ENCODE peak calls at places on chromosomes 5 and 9, in five cellular contexts. One of them, this sample, is unnamed.

GRCh38 chr5:7261900-7262299 is 134.0 kb upstream of the ADCY2 start:
- DNase-seq in H1: no peak
- DNase-seq in sigmoid colon: no peak
- DNase-seq in A549: no peak
- DNase-seq in ovary: no peak
- DNase-seq in this sample: no peak

GRCh38 chr5:141100243-141100805 is at the start of gene PCDHB3:
- DNase-seq in A549: no peak
- DNase-seq in sigmoid colon: no peak
- DNase-seq in H1: peak
- DNase-seq in ovary: peak
- DNase-seq in this sample: peak

GRCh38 chr9:2087500-2088313 is 72.6 kb downstream of the SMARCA2 start:
- DNase-seq in ovary: no peak
- DNase-seq in H1: no peak
- DNase-seq in sigmoid colon: no peak
- DNase-seq in A549: peak
- DNase-seq in this sample: peak

GRCh38 chr9:110185806-110186205 is 22.2 kb downstream of the C9orf152 start:
- DNase-seq in H1: no peak
- DNase-seq in ovary: no peak
- DNase-seq in sigmoid colon: no peak
- DNase-seq in A549: no peak
- DNase-seq in this sample: no peak

GRCh38 chr9:134208981-134209725 is 44.8 kb upstream of the RNU6ATAC start:
- DNase-seq in ovary: peak
- DNase-seq in H1: no peak
- DNase-seq in sigmoid colon: peak
- DNase-seq in A549: no peak
- DNase-seq in this sample: no peak

GRCh38 chr5:125200842-125201373 is 454.5 kb upstream of the ZNF608 start:
- DNase-seq in A549: no peak
- DNase-seq in H1: no peak
- DNase-seq in ovary: no peak
- DNase-seq in sigmoid colon: no peak
- DNase-seq in this sample: no peak

GRCh38 chr9:70293214-70293613 is 34.4 kb downstream of the SMC5 start:
- DNase-seq in A549: no peak
- DNase-seq in ovary: no peak
- DNase-seq in H1: no peak
- DNase-seq in sigmoid colon: no peak
- DNase-seq in this sample: no peak

GRCh38 chr5:167961731-167962130 is 329.7 kb upstream of the WWC1 start:
- DNase-seq in sigmoid colon: no peak
- DNase-seq in A549: no peak
- DNase-seq in ovary: no peak
- DNase-seq in H1: no peak
- DNase-seq in this sample: no peak

GRCh38 chr9:131097259-131097947 is 1.1 kb downstream of the AIF1L start:
- DNase-seq in H1: no peak
- DNase-seq in ovary: no peak
- DNase-seq in A549: no peak
- DNase-seq in sigmoid colon: no peak
- DNase-seq in this sample: no peak

GRCh38 chr5:41815261-41815660 is 55.0 kb downstream of the OXCT1 start:
- DNase-seq in ovary: no peak
- DNase-seq in sigmoid colon: no peak
- DNase-seq in A549: no peak
- DNase-seq in H1: no peak
- DNase-seq in this sample: no peak

GRCh38 chr5:125088522-125089105 is 342.2 kb upstream of the ZNF608 start:
- DNase-seq in A549: no peak
- DNase-seq in H1: no peak
- DNase-seq in ovary: no peak
- DNase-seq in sigmoid colon: no peak
- DNase-seq in this sample: no peak

GRCh38 chr5:111197523-111197922 is 26.7 kb upstream of the CAMK4 start:
- DNase-seq in sigmoid colon: no peak
- DNase-seq in H1: no peak
- DNase-seq in ovary: no peak
- DNase-seq in A549: no peak
- DNase-seq in this sample: no peak

GRCh38 chr9:108444400-108445358 is 411.1 kb downstream of the ACTL7B start:
- DNase-seq in A549: no peak
- DNase-seq in ovary: no peak
- DNase-seq in sigmoid colon: peak
- DNase-seq in H1: no peak
- DNase-seq in this sample: no peak

GRCh38 chr9:20447291-20447690 is 175.0 kb downstream of the MLLT3 start:
- DNase-seq in A549: no peak
- DNase-seq in sigmoid colon: no peak
- DNase-seq in ovary: no peak
- DNase-seq in H1: no peak
- DNase-seq in this sample: no peak

GRCh38 chr5:41878173-41878572 is 7.9 kb upstream of the OXCT1 start:
- DNase-seq in sigmoid colon: no peak
- DNase-seq in H1: no peak
- DNase-seq in ovary: no peak
- DNase-seq in A549: no peak
- DNase-seq in this sample: no peak

GRCh38 chr5:141260458-141261237 is 15.5 kb downstream of the PCDHB15 start:
- DNase-seq in sigmoid colon: no peak
- DNase-seq in ovary: no peak
- DNase-seq in H1: no peak
- DNase-seq in A549: no peak
- DNase-seq in this sample: peak

GRCh38 chr5:168793844-168794837 is 215.0 kb upstream of the PANK3 start:
- DNase-seq in sigmoid colon: peak
- DNase-seq in H1: no peak
- DNase-seq in A549: peak
- DNase-seq in ovary: no peak
- DNase-seq in this sample: peak

GRCh38 chr5:158482201-158482600 is 617.5 kb downstream of the EBF1 start:
- DNase-seq in A549: no peak
- DNase-seq in sigmoid colon: no peak
- DNase-seq in H1: no peak
- DNase-seq in ovary: no peak
- DNase-seq in this sample: no peak

GRCh38 chr9:134690301-134690751 is 48.7 kb downstream of the COL5A1 start:
- DNase-seq in H1: no peak
- DNase-seq in ovary: no peak
- DNase-seq in sigmoid colon: peak
- DNase-seq in A549: no peak
- DNase-seq in this sample: no peak

GRCh38 chr5:92403308-92403707 is 1020.2 kb upstream of the ARRDC3 start:
- DNase-seq in ovary: no peak
- DNase-seq in H1: no peak
- DNase-seq in sigmoid colon: no peak
- DNase-seq in A549: no peak
- DNase-seq in this sample: no peak

GRCh38 chr5:149054416-149054815 is 8.4 kb downstream of the SH3TC2 start:
- DNase-seq in A549: no peak
- DNase-seq in H1: no peak
- DNase-seq in sigmoid colon: no peak
- DNase-seq in ovary: no peak
- DNase-seq in this sample: no peak

GRCh38 chr5:97162045-97162444 is 19.6 kb upstream of the LIX1 start:
- DNase-seq in A549: peak
- DNase-seq in ovary: no peak
- DNase-seq in H1: peak
- DNase-seq in sigmoid colon: peak
- DNase-seq in this sample: peak

GRCh38 chr9:91560301-91560700 is 136.7 kb upstream of the NFIL3 start:
- DNase-seq in A549: no peak
- DNase-seq in H1: no peak
- DNase-seq in sigmoid colon: no peak
- DNase-seq in ovary: no peak
- DNase-seq in this sample: no peak

GRCh38 chr9:27451207-27451792 is 72.8 kb upstream of the IFNK start:
- DNase-seq in sigmoid colon: no peak
- DNase-seq in A549: no peak
- DNase-seq in ovary: no peak
- DNase-seq in H1: no peak
- DNase-seq in this sample: no peak

GRCh38 chr5:141760193-141760592 is 78.2 kb upstream of the ARAP3 start:
- DNase-seq in A549: no peak
- DNase-seq in H1: no peak
- DNase-seq in sigmoid colon: no peak
- DNase-seq in ovary: no peak
- DNase-seq in this sample: peak

GRCh38 chr5:143119301-143119769 is 284.2 kb downstream of the NR3C1 start:
- DNase-seq in sigmoid colon: no peak
- DNase-seq in ovary: no peak
- DNase-seq in H1: no peak
- DNase-seq in A549: no peak
- DNase-seq in this sample: peak

GRCh38 chr5:125607018-125607417 is 816.2 kb upstream of the GRAMD2B start:
- DNase-seq in A549: no peak
- DNase-seq in ovary: no peak
- DNase-seq in H1: no peak
- DNase-seq in sigmoid colon: no peak
- DNase-seq in this sample: peak

GRCh38 chr5:172455511-172456061 is 1.3 kb upstream of the SH3PXD2B start:
- DNase-seq in ovary: no peak
- DNase-seq in H1: peak
- DNase-seq in A549: no peak
- DNase-seq in sigmoid colon: peak
- DNase-seq in this sample: no peak

GRCh38 chr5:172453986-172454354 is 355 bp downstream of the SH3PXD2B start:
- DNase-seq in H1: no peak
- DNase-seq in ovary: peak
- DNase-seq in A549: no peak
- DNase-seq in sigmoid colon: peak
- DNase-seq in this sample: no peak

GRCh38 chr5:172453206-172453985 is 929 bp downstream of the SH3PXD2B start:
- DNase-seq in ovary: peak
- DNase-seq in H1: peak
- DNase-seq in A549: peak
- DNase-seq in sigmoid colon: peak
- DNase-seq in this sample: peak

GRCh38 chr5:172455087-172455381 is 709 bp upstream of the SH3PXD2B start:
- DNase-seq in sigmoid colon: no peak
- DNase-seq in A549: no peak
- DNase-seq in H1: no peak
- DNase-seq in ovary: no peak
- DNase-seq in this sample: no peak

GRCh38 chr5:172454355-172455086 is at the start of gene SH3PXD2B:
- DNase-seq in sigmoid colon: peak
- DNase-seq in A549: peak
- DNase-seq in H1: peak
- DNase-seq in ovary: peak
- DNase-seq in this sample: peak
- TF ChIP-seq POLR2A in sigmoid colon: no peak
- TF ChIP-seq POLR2A in A549: peak
- TF ChIP-seq POLR2A in H1: no peak
- TF ChIP-seq POLR2A in ovary: peak
- TF ChIP-seq POLR2A in this sample: peak

DNA sequence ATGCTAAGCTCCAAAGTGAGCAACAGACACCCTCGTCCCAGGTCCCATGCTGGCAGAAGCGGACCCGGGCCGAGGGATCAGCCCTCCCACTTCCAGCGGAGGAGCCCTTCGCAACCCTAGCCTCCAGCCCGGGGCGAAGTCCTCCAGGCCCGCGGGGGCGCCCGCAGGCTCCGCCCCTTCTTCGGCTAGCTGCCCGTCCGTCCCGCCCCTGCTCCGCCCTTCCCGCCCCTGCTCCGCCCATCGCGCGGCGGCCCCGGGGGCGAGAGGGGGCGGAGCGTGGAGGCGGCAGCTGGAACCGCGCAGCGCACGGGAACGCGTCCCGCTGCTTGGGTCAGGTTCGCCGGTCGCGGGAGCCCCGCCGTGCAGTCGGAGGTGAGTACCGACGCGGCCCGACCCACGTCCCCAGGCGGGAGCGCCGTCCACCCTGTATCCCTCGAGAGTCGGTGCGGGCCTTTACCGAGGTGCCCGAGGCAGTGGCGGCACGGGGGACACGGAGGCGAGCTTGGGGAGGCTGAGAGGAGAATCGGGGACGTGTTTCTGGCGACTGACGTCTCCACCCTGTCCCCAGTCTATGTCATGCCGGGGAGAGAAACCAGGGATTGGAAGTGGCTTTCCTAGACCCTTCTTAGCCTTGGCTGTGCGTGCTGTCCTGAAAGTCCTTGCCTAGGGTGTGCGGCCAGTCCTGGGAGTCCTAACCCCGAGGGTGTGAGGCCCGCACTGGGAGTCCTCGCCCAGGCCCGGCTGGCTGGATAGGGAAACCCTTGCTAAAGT is at the start of gene ACO1:
- DNase-seq in H1: peak
- DNase-seq in sigmoid colon: peak
- DNase-seq in ovary: peak
- DNase-seq in A549: peak
- DNase-seq in this sample: peak
- TF ChIP-seq POLR2A in H1: no peak
- TF ChIP-seq POLR2A in sigmoid colon: peak
- TF ChIP-seq POLR2A in ovary: peak
- TF ChIP-seq POLR2A in A549: peak
- TF ChIP-seq POLR2A in this sample: peak

DNA sequence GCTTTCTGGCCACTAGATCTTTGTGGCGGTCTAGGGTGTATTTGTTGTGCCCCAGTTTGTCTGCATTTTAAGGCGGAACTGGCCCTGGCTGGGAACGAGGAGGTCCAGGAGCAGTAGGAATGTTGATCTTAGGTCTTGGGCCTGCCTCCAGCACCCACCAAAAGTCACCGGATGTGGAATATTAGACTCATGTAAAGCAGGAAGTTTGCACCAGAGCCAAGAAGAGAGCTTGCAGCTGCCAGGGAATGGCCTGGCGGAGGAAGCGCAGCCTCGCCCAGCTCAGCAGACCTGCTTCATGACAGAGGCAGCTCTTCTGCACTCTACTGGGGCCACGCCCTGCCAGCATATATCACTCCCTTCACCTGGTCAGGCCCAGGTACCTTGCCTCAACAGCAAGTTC is 3.3 kb downstream of the GPX3 start:
- DNase-seq in ovary: peak
- DNase-seq in H1: no peak
- DNase-seq in A549: no peak
- DNase-seq in sigmoid colon: peak
- DNase-seq in this sample: no peak
- TF ChIP-seq POLR2A in ovary: peak
- TF ChIP-seq POLR2A in H1: no peak
- TF ChIP-seq POLR2A in A549: no peak
- TF ChIP-seq POLR2A in sigmoid colon: no peak
- TF ChIP-seq POLR2A in this sample: no peak

GRCh38 chr5:17256171-17256570 is 38.7 kb downstream of the BASP1 start:
- DNase-seq in sigmoid colon: no peak
- DNase-seq in A549: no peak
- DNase-seq in ovary: no peak
- DNase-seq in H1: no peak
- DNase-seq in this sample: no peak

GRCh38 chr5:17256839-17257238 is 39.4 kb downstream of the BASP1 start:
- DNase-seq in sigmoid colon: no peak
- DNase-seq in A549: no peak
- DNase-seq in ovary: no peak
- DNase-seq in H1: no peak
- DNase-seq in this sample: no peak

GRCh38 chr5:17257705-17258273 is 40.4 kb downstream of the BASP1 start:
- DNase-seq in ovary: no peak
- DNase-seq in A549: no peak
- DNase-seq in sigmoid colon: no peak
- DNase-seq in H1: no peak
- DNase-seq in this sample: no peak

GRCh38 chr5:17258429-17258828 is 41.0 kb downstream of the BASP1 start:
- DNase-seq in A549: no peak
- DNase-seq in sigmoid colon: no peak
- DNase-seq in H1: no peak
- DNase-seq in ovary: no peak
- DNase-seq in this sample: no peak

GRCh38 chr5:17255471-17256016 is 38.1 kb downstream of the BASP1 start:
- DNase-seq in A549: no peak
- DNase-seq in sigmoid colon: no peak
- DNase-seq in ovary: no peak
- DNase-seq in H1: no peak
- DNase-seq in this sample: peak
- TF ChIP-seq POLR2A in A549: no peak
- TF ChIP-seq POLR2A in sigmoid colon: no peak
- TF ChIP-seq POLR2A in ovary: no peak
- TF ChIP-seq POLR2A in H1: no peak
- TF ChIP-seq POLR2A in this sample: no peak

This sample was measured in NB4.